ENCODE peak calls at places on chromosomes 6 and 20, in eight cellular contexts. One of them, this sample, is unnamed.
A peak's percentile ranks its signal among the peaks of the same experiment; 100 is the strongest.

GRCh38 chr6:215335-216034 is 76.8 kb upstream of the DUSP22 start:
- DNase-seq in fibroblast of the aortic adventitia: peak; percentile 24
- DNase-seq in CD8-positive, alpha-beta T cell: no peak
- DNase-seq in AG10803: peak; percentile 2
- DNase-seq in cardiac muscle cell: no peak
- DNase-seq in kidney epithelial cell: peak; percentile 72
- DNase-seq in PC-3: peak; percentile 89
- DNase-seq in lower lobe of right lung: peak; percentile 54
- DNase-seq in this sample: peak; percentile 75

GRCh38 chr6:55734256-55734655 is 141.1 kb downstream of the BMP5 start:
- DNase-seq in CD8-positive, alpha-beta T cell: no peak
- DNase-seq in lower lobe of right lung: no peak
- DNase-seq in fibroblast of the aortic adventitia: no peak
- DNase-seq in kidney epithelial cell: no peak
- DNase-seq in PC-3: peak; percentile 67
- DNase-seq in AG10803: no peak
- DNase-seq in cardiac muscle cell: no peak
- DNase-seq in this sample: peak; percentile 19

GRCh38 chr20:5933802-5934436 is 16.4 kb downstream of the TRMT6 start:
- DNase-seq in fibroblast of the aortic adventitia: no peak
- DNase-seq in cardiac muscle cell: peak; percentile 18
- DNase-seq in kidney epithelial cell: no peak
- DNase-seq in lower lobe of right lung: no peak
- DNase-seq in PC-3: peak; percentile 62
- DNase-seq in CD8-positive, alpha-beta T cell: no peak
- DNase-seq in AG10803: no peak
- DNase-seq in this sample: peak; percentile 36

GRCh38 chr20:63829598-63829942 is 1.5 kb downstream of the ZBTB46 start:
- DNase-seq in AG10803: no peak
- DNase-seq in PC-3: no peak
- DNase-seq in cardiac muscle cell: no peak
- DNase-seq in lower lobe of right lung: no peak
- DNase-seq in fibroblast of the aortic adventitia: no peak
- DNase-seq in CD8-positive, alpha-beta T cell: no peak
- DNase-seq in kidney epithelial cell: no peak
- DNase-seq in this sample: no peak

GRCh38 chr6:44932651-44933091 is 395.5 kb upstream of the RUNX2 start:
- DNase-seq in PC-3: no peak
- DNase-seq in AG10803: no peak
- DNase-seq in lower lobe of right lung: no peak
- DNase-seq in fibroblast of the aortic adventitia: no peak
- DNase-seq in kidney epithelial cell: no peak
- DNase-seq in cardiac muscle cell: no peak
- DNase-seq in CD8-positive, alpha-beta T cell: peak; percentile 44
- DNase-seq in this sample: no peak

GRCh38 chr6:155530219-155530834 is 74.7 kb upstream of the NOX3 start:
- DNase-seq in cardiac muscle cell: peak; percentile 68
- DNase-seq in AG10803: peak; percentile 50
- DNase-seq in lower lobe of right lung: no peak
- DNase-seq in kidney epithelial cell: no peak
- DNase-seq in PC-3: peak; percentile 60
- DNase-seq in CD8-positive, alpha-beta T cell: no peak
- DNase-seq in fibroblast of the aortic adventitia: peak; percentile 72
- DNase-seq in this sample: peak; percentile 18

GRCh38 chr20:48750941-48751620 is 76.7 kb downstream of the PREX1 start:
- DNase-seq in CD8-positive, alpha-beta T cell: peak; percentile 16
- DNase-seq in AG10803: no peak
- DNase-seq in fibroblast of the aortic adventitia: no peak
- DNase-seq in cardiac muscle cell: peak; percentile 69
- DNase-seq in PC-3: no peak
- DNase-seq in lower lobe of right lung: peak; percentile 82
- DNase-seq in kidney epithelial cell: no peak
- DNase-seq in this sample: no peak

GRCh38 chr6:56091159-56091869 is 156.1 kb downstream of the COL21A1 start:
- DNase-seq in AG10803: peak; percentile 86
- DNase-seq in CD8-positive, alpha-beta T cell: no peak
- DNase-seq in PC-3: peak; percentile 88
- DNase-seq in cardiac muscle cell: peak; percentile 92
- DNase-seq in kidney epithelial cell: peak; percentile 91
- DNase-seq in fibroblast of the aortic adventitia: peak; percentile 89
- DNase-seq in lower lobe of right lung: no peak
- DNase-seq in this sample: peak; percentile 23

GRCh38 chr20:45969712-45970634 is 2.0 kb downstream of the ZNF335 start:
- DNase-seq in PC-3: peak; percentile 78
- DNase-seq in AG10803: peak; percentile 70
- DNase-seq in CD8-positive, alpha-beta T cell: no peak
- DNase-seq in lower lobe of right lung: no peak
- DNase-seq in kidney epithelial cell: peak; percentile 18
- DNase-seq in fibroblast of the aortic adventitia: peak; percentile 77
- DNase-seq in cardiac muscle cell: peak; percentile 74
- DNase-seq in this sample: peak; percentile 77

GRCh38 chr20:3420211-3420707 is 12.8 kb upstream of the DNAAF9 start:
- DNase-seq in lower lobe of right lung: peak; percentile 66
- DNase-seq in CD8-positive, alpha-beta T cell: no peak
- DNase-seq in kidney epithelial cell: no peak
- DNase-seq in PC-3: peak; percentile 23
- DNase-seq in fibroblast of the aortic adventitia: peak; percentile 58
- DNase-seq in cardiac muscle cell: peak; percentile 88
- DNase-seq in AG10803: peak; percentile 87
- DNase-seq in this sample: peak; percentile 45

GRCh38 chr6:86586195-86586594 is 351.1 kb upstream of the HTR1E start:
- DNase-seq in lower lobe of right lung: no peak
- DNase-seq in CD8-positive, alpha-beta T cell: no peak
- DNase-seq in cardiac muscle cell: no peak
- DNase-seq in AG10803: no peak
- DNase-seq in kidney epithelial cell: no peak
- DNase-seq in fibroblast of the aortic adventitia: no peak
- DNase-seq in PC-3: no peak
- DNase-seq in this sample: no peak

GRCh38 chr6:164274510-164274909 is 860.0 kb downstream of the QKI start:
- DNase-seq in fibroblast of the aortic adventitia: no peak
- DNase-seq in kidney epithelial cell: no peak
- DNase-seq in PC-3: no peak
- DNase-seq in lower lobe of right lung: no peak
- DNase-seq in CD8-positive, alpha-beta T cell: no peak
- DNase-seq in cardiac muscle cell: no peak
- DNase-seq in AG10803: no peak
- DNase-seq in this sample: no peak

GRCh38 chr6:89432875-89433636 is at the start of gene ANKRD6:
- DNase-seq in cardiac muscle cell: peak; percentile 67
- DNase-seq in PC-3: peak; percentile 77
- DNase-seq in CD8-positive, alpha-beta T cell: peak; percentile 69
- DNase-seq in AG10803: peak; percentile 9
- DNase-seq in lower lobe of right lung: peak; percentile 88
- DNase-seq in fibroblast of the aortic adventitia: peak; percentile 31
- DNase-seq in kidney epithelial cell: no peak
- DNase-seq in this sample: peak; percentile 79

DNA sequence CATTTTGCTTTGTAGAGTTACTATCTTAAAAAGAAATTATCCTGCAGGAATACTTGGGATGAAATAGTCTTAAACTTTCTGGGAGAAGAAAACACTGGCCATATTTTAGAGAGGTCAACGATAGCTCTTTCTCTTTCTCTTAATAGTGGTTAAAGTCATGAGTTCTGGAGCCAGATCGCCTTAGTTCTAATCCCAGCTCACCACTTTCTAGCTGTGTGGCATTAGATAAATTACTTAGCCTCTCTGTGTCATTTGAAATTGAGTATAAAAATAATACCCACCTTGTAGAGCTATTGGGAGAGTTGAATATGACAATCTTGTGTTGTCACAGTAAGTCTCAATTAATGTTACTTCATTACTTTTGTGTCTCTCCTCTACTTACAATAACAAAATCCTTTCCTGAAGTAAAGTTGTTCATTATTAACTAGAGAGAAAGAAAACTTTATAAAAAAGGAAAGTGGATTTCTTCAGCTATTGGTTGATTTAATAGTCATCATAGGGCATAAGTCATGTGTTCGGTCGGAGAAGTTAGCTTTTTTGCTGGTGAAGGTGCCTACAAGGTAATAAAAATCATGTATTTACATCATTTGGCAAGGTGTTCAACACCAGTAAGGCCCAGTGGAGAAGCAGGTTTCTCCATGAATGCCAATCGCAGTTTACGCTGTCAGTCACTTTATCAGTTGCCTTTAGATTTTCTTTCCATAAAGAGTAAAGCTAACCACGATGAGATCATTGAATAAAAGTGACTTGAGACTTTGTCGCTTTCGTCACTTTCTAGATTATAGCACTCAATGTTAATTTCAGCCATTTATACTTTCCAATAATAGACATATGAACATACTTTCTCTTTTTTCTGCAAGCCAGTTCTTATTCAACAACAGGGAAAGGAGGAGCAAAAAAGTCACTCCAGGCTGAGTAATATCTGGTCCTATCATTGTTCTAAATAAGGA is 2.0 kb downstream of the NEDD9 start:
- DNase-seq in lower lobe of right lung: no peak
- DNase-seq in AG10803: no peak
- DNase-seq in fibroblast of the aortic adventitia: no peak
- DNase-seq in cardiac muscle cell: no peak
- DNase-seq in CD8-positive, alpha-beta T cell: no peak
- DNase-seq in kidney epithelial cell: no peak
- DNase-seq in PC-3: no peak
- DNase-seq in this sample: no peak
- TF ChIP-seq CTCF in lower lobe of right lung: no peak
- TF ChIP-seq CTCF in AG10803: no peak
- TF ChIP-seq CTCF in fibroblast of the aortic adventitia: no peak
- TF ChIP-seq CTCF in cardiac muscle cell: no peak
- TF ChIP-seq CTCF in CD8-positive, alpha-beta T cell: no peak
- TF ChIP-seq CTCF in kidney epithelial cell: no peak
- TF ChIP-seq CTCF in PC-3: no peak
- TF ChIP-seq CTCF in this sample: no peak

GRCh38 chr6:149974825-149975224 is 11.1 kb downstream of the ULBP1 start:
- DNase-seq in lower lobe of right lung: no peak
- DNase-seq in fibroblast of the aortic adventitia: no peak
- DNase-seq in AG10803: no peak
- DNase-seq in kidney epithelial cell: no peak
- DNase-seq in CD8-positive, alpha-beta T cell: no peak
- DNase-seq in cardiac muscle cell: no peak
- DNase-seq in PC-3: no peak
- DNase-seq in this sample: no peak
- TF ChIP-seq CTCF in lower lobe of right lung: no peak
- TF ChIP-seq CTCF in fibroblast of the aortic adventitia: no peak
- TF ChIP-seq CTCF in AG10803: no peak
- TF ChIP-seq CTCF in kidney epithelial cell: no peak
- TF ChIP-seq CTCF in CD8-positive, alpha-beta T cell: no peak
- TF ChIP-seq CTCF in cardiac muscle cell: no peak
- TF ChIP-seq CTCF in PC-3: no peak
- TF ChIP-seq CTCF in this sample: no peak

GRCh38 chr6:13538084-13538483 is 36.3 kb upstream of the SIRT5 start:
- DNase-seq in lower lobe of right lung: no peak
- DNase-seq in CD8-positive, alpha-beta T cell: no peak
- DNase-seq in kidney epithelial cell: no peak
- DNase-seq in PC-3: peak; percentile 70
- DNase-seq in fibroblast of the aortic adventitia: peak; percentile 78
- DNase-seq in AG10803: peak; percentile 69
- DNase-seq in cardiac muscle cell: peak; percentile 74
- DNase-seq in this sample: peak; percentile 70
- TF ChIP-seq CTCF in lower lobe of right lung: peak; percentile 39
- TF ChIP-seq CTCF in CD8-positive, alpha-beta T cell: peak; percentile 44
- TF ChIP-seq CTCF in kidney epithelial cell: peak; percentile 29
- TF ChIP-seq CTCF in PC-3: peak; percentile 72
- TF ChIP-seq CTCF in fibroblast of the aortic adventitia: peak; percentile 49
- TF ChIP-seq CTCF in AG10803: peak; percentile 60
- TF ChIP-seq CTCF in cardiac muscle cell: peak; percentile 53
- TF ChIP-seq CTCF in this sample: peak; percentile 32

DNA sequence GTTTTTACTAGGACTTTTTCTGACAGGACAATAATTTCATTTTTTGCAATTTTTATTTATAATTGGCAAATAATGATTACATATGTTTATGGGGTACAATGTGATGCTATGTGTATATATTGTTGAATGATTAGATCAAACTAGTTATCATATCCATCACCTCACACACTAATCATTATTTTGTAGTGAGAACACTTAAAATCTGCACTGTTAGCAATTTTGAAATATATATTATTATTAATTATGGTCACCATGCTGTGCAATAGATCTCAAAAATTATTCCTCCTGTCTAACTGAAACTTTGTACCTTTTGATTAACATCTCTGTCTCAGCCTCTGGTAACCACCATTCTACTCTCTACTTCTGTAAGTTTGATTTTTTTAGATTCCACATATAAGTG is 378.7 kb downstream of the PLCB1 start:
- DNase-seq in CD8-positive, alpha-beta T cell: no peak
- DNase-seq in kidney epithelial cell: no peak
- DNase-seq in lower lobe of right lung: no peak
- DNase-seq in AG10803: no peak
- DNase-seq in fibroblast of the aortic adventitia: no peak
- DNase-seq in cardiac muscle cell: no peak
- DNase-seq in PC-3: no peak
- DNase-seq in this sample: no peak
- TF ChIP-seq CTCF in CD8-positive, alpha-beta T cell: no peak
- TF ChIP-seq CTCF in kidney epithelial cell: no peak
- TF ChIP-seq CTCF in lower lobe of right lung: no peak
- TF ChIP-seq CTCF in AG10803: no peak
- TF ChIP-seq CTCF in fibroblast of the aortic adventitia: no peak
- TF ChIP-seq CTCF in cardiac muscle cell: no peak
- TF ChIP-seq CTCF in PC-3: no peak
- TF ChIP-seq CTCF in this sample: no peak